ENCODE peak calls at places on chromosomes 2 and 18, in four cellular contexts. A is K562, V is GM12891, F is GM12878. W is an unnamed sample.

GRCh38 chr2:200356794-200357472 is 50.4 kb downstream of the SPATS2L start:
- DNase-seq in A (no peak), V (no peak), F (no peak), W (no peak)

GRCh38 chr18:57697434-57697833 is 75.8 kb upstream of the NARS1 start:
- DNase-seq in A (no peak), V (no peak), F (no peak), W (no peak)

GRCh38 chr18:48072428-48073204 is 142.2 kb upstream of the SMAD2 start:
- DNase-seq in A (no peak), V (no peak), F (no peak), W (no peak)

GRCh38 chr18:72697706-72698105 is 153.6 kb upstream of the CBLN2 start:
- DNase-seq in A (no peak), V (no peak), F (no peak), W (no peak)

GRCh38 chr2:168495524-168495923 is 39.5 kb downstream of the CERS6 start:
- DNase-seq in A (no peak), V (no peak), F (peak), W (no peak)

GRCh38 chr2:111905990-111906735 is 7.8 kb downstream of the MERTK start:
- DNase-seq in A (no peak), V (no peak), F (peak), W (peak)

GRCh38 chr18:79857082-79857661 is 59.4 kb downstream of the KCNG2 start:
- DNase-seq in A (no peak), V (no peak), F (no peak), W (no peak)

GRCh38 chr2:172021074-172021931 is 21.6 kb downstream of the METAP1D start:
- DNase-seq in A (peak), V (no peak), F (no peak), W (no peak)

GRCh38 chr2:57330447-57330846 is 716.2 kb upstream of the VRK2 start:
- DNase-seq in A (no peak), V (no peak), F (no peak), W (no peak)

GRCh38 chr2:236562434-236562833 is 7.2 kb upstream of the ACKR3 start:
- DNase-seq in A (no peak), V (no peak), F (no peak), W (no peak)

GRCh38 chr2:46695283-46695682 is 215.9 kb downstream of the TMEM247 start:
- DNase-seq in A (no peak), V (no peak), F (no peak), W (peak)

GRCh38 chr2:61620244-61621159 is 82.3 kb upstream of the XPO1 start:
- DNase-seq in A (peak), V (no peak), F (no peak), W (peak)

GRCh38 chr2:202339052-202339870 is 36.9 kb upstream of the BMPR2 start:
- DNase-seq in A (no peak), V (no peak), F (no peak), W (no peak)

GRCh38 chr18:74331404-74331803 is 15.8 kb downstream of the C18orf63 start:
- DNase-seq in A (peak), V (no peak), F (no peak), W (peak)

GRCh38 chr2:238082151-238082550 is 18.0 kb upstream of the ESPNL start:
- DNase-seq in A (no peak), V (no peak), F (no peak), W (no peak)

GRCh38 chr2:147008481-147008880 is 836.3 kb upstream of the ACVR2A start:
- DNase-seq in A (no peak), V (no peak), F (no peak), W (no peak)

GRCh38 chr18:4125246-4125938 is 329.7 kb downstream of the DLGAP1 start:
- DNase-seq in A (no peak), V (no peak), F (no peak), W (no peak)

GRCh38 chr2:151630372-151630771 is 103.9 kb downstream of the NEB start:
- DNase-seq in A (no peak), V (no peak), F (no peak), W (no peak)

GRCh38 chr2:1632006-1632348 is 112.3 kb downstream of the PXDN start:
- DNase-seq in A (no peak), V (no peak), F (no peak), W (no peak)

GRCh38 chr2:201839727-201840126 is 33.4 kb downstream of the CDK15 start:
- DNase-seq in A (no peak), V (no peak), F (no peak), W (no peak)

DNA sequence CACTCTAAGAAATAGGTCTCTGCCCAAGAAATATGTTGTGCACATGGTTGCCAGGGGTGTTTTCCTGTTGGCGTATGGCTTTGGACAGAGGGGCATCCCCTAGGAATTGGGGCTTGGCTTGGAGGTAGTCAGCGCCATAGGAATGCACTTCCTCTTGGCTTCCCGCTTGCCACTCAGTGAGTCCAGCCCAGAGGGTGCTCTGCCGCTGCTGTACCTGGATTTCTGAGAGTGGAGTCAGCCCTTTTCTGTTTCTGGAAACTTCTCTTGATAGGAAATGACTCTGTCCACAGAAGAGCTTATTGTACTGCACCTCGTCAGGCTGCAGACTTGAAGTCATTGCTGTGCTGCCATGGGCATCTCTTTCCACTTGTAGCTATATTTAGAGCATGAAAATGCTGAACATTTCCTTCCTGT is 116.7 kb upstream of the MGAT5 start:
- DNase-seq in A (no peak), V (no peak), F (no peak), W (peak)
- TF ChIP-seq SPI1 in A (no peak), V (peak), F (peak), W (peak)

GRCh38 chr2:235217814-235218213 is 266.0 kb downstream of the SH3BP4 start:
- DNase-seq in A (no peak), V (no peak), F (no peak), W (no peak)
- TF ChIP-seq SPI1 in A (no peak), V (no peak), F (no peak), W (no peak)

GRCh38 chr2:239595711-239596110 is 194.9 kb upstream of the HDAC4 start:
- DNase-seq in A (no peak), V (no peak), F (no peak), W (no peak)

GRCh38 chr2:239594772-239595608 is 194.2 kb upstream of the HDAC4 start:
- DNase-seq in A (no peak), V (no peak), F (no peak), W (no peak)

GRCh38 chr2:239596792-239597191 is 196.0 kb upstream of the HDAC4 start:
- DNase-seq in A (no peak), V (no peak), F (no peak), W (no peak)

GRCh38 chr2:239597216-239597615 is 196.4 kb upstream of the HDAC4 start:
- DNase-seq in A (no peak), V (no peak), F (no peak), W (no peak)

GRCh38 chr2:239596298-239596697 is 195.5 kb upstream of the HDAC4 start:
- DNase-seq in A (no peak), V (no peak), F (no peak), W (no peak)
- TF ChIP-seq SPI1 in A (no peak), V (no peak), F (no peak), W (no peak)

DNA sequence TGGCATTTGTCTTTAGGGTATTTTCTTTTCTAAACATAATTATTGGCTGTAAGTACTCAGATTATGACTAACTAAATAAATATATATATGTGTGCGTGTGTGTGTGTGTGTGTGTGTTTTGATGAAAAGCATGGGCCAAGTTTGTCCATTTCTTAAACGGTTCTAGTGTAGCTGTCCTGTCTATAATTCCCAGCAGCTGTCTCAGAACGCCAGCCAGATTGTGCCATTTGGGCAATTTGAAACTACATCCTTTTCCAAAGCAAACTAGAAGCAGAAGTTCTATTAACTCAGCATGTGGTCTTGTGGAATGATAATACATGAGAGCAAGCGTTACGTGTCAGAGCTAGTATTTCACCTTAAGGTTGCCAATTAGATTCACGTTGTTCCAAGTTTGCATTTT is 1.7 kb downstream of the ARHGAP28 start:
- DNase-seq in A (no peak), V (no peak), F (no peak), W (no peak)
- TF ChIP-seq SPI1 in A (no peak), V (no peak), F (no peak), W (no peak)

DNA sequence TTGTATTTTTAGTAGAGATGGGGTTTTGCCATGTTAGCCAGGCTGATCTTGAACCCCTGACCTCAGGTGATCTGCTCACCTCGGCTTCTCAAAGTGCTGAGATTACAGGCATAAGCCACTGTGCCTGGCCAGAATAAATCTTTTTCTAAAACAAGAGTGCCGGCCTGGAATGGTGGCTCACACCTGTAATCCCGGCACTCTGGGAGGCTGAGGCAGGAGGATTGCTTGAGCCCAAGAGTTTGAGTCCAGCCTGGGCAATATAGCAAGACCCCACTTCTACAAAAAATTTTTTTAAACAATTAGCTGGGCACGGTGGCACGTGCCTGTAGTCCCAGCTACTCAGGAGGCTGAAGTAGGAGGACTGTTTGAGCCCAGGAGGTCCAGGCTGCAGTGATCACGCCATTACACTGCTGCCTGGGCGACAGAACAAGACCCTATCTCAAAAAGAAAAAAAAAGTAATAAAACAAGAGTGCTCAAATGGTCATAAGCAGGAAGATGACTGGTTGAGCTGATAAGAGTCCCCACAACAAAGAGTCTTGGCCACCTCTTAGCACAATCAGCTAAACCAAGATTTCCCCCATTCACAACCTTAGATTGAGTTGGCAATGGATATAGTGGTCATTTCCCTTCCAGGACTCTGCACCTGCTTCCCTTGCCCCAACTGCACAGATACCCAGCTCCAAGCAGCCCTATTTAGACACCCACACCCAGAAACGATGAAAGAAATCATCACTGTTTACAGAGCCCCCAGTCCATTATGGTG is 5.8 kb upstream of the UCN start:
- DNase-seq in A (no peak), V (no peak), F (no peak), W (no peak)
- TF ChIP-seq SPI1 in A (no peak), V (no peak), F (no peak), W (no peak)

W was measured in HL-60.